ENCODE peak calls at places on chromosomes 7 and 10, in four cellular contexts. G, C, E and Z are unnamed samples.

GRCh38 chr7:55504093-55504859 is 68.0 kb downstream of the VOPP1 start:
- DNase-seq in G (no peak), C (no peak), E (no peak), Z (no peak)

GRCh38 chr7:155618708-155619633 is 25.5 kb upstream of the RBM33 start:
- DNase-seq in G (no peak), C (no peak), E (no peak), Z (peak)

GRCh38 chr7:135690566-135690965 is 28.3 kb downstream of the STMP1 start:
- DNase-seq in G (no peak), C (no peak), E (peak), Z (no peak)

GRCh38 chr10:86688398-86688921 is 20.1 kb downstream of the LDB3 start:
- DNase-seq in G (no peak), C (peak), E (peak), Z (no peak)

GRCh38 chr10:59011972-59012632 is 164.3 kb upstream of the PHYHIPL start:
- DNase-seq in G (no peak), C (no peak), E (no peak), Z (no peak)

GRCh38 chr7:79893991-79894390 is 240.6 kb upstream of the GNAI1 start:
- DNase-seq in G (no peak), C (no peak), E (no peak), Z (no peak)

GRCh38 chr10:87761153-87761552 is 56.9 kb downstream of the ATAD1 start:
- DNase-seq in G (no peak), C (no peak), E (no peak), Z (no peak)

GRCh38 chr7:152462995-152463713 is 27.4 kb upstream of the KMT2C start:
- DNase-seq in G (peak), C (peak), E (no peak), Z (no peak)

DNA sequence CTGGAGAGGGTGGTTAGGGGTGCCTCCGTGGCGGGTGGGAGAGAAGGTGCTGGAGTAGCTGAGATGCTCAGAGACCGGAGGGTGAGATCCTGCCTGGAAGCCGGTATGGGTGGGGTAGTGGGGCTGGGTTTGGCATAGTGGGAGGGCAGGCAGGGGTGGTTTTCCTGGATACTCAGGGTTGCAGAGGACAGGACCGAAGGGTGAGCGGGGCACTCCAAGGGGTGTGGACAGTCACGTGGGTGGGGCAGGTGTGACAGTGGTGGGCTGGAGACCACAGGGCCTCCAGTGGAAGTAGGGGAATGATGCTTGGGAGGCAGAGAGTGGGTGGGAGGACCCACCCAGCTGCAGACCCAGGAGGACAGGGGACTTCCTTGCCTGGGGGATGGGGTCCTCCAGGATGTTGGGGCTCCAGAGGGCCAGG is 1.9 kb downstream of the SCART1 start:
- DNase-seq in G (no peak), C (no peak), E (no peak), Z (no peak)
- H3K4me3 ChIP-seq in G (no peak), C (no peak), E (no peak), Z (no peak)

GRCh38 chr7:24816868-24817267 is 59.6 kb upstream of the GSDME start:
- DNase-seq in G (no peak), C (no peak), E (no peak), Z (no peak)

GRCh38 chr7:24817339-24817738 is 60.1 kb upstream of the GSDME start:
- DNase-seq in G (no peak), C (no peak), E (no peak), Z (no peak)

GRCh38 chr7:24820730-24821044 is 63.4 kb upstream of the GSDME start:
- DNase-seq in G (no peak), C (no peak), E (no peak), Z (no peak)

GRCh38 chr7:24821045-24821853 is 64.0 kb upstream of the GSDME start:
- DNase-seq in G (peak), C (peak), E (peak), Z (peak)

DNA sequence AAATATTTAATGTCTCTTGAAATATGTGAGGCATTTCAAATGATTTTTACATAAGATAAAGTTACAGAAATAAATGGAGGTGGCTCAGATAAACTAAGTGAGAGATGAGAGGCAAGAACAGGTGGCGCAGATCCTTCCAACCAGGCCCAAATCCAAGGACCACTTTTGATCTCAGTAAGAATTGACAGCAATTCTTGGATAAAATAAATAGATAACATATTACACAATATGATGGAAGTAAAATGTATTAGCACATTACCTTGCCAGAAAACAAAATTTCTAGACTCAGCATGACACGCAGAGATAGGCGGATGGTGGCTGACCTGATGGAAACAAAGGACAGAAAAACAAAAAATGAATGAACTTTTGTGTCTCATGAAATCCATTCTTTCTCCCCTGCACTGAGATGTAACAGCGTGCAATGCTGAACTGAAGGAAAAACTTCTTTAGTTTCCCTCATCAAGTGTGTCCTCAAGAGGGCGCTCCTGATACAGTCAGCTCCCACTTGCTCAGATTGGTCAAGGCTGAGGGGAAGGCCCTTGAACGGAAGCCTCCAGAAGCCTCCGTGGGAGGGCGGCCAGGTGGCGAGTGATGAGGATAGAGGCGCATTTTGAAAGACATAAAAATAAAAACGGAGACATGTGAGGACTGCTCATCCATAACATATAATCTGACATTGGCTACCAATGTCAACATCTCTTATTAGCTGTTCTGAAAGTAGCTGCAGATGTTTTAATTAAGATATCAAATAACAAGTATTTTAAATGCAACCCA is 62.8 kb upstream of the GSDME start:
- DNase-seq in G (peak), C (peak), E (peak), Z (peak)
- H3K4me3 ChIP-seq in G (no peak), C (no peak), E (no peak), Z (no peak)

GRCh38 chr7:124992881-124993562 is 63.4 kb upstream of the POT1 start:
- DNase-seq in G (no peak), C (peak), E (peak), Z (no peak)
- H3K4me3 ChIP-seq in G (peak), C (no peak), E (no peak), Z (no peak)

GRCh38 chr7:100019908-100020307 is 4.5 kb downstream of the ZKSCAN1 start:
- DNase-seq in G (no peak), C (no peak), E (no peak), Z (no peak)

GRCh38 chr7:100017875-100018274 is 2.5 kb downstream of the ZKSCAN1 start:
- DNase-seq in G (no peak), C (no peak), E (no peak), Z (no peak)

GRCh38 chr7:100015232-100016208 is at the start of gene ZKSCAN1:
- DNase-seq in G (peak), C (peak), E (peak), Z (peak)

GRCh38 chr7:100016209-100016901 is 959 bp downstream of the ZKSCAN1 start:
- DNase-seq in G (no peak), C (peak), E (peak), Z (no peak)

DNA sequence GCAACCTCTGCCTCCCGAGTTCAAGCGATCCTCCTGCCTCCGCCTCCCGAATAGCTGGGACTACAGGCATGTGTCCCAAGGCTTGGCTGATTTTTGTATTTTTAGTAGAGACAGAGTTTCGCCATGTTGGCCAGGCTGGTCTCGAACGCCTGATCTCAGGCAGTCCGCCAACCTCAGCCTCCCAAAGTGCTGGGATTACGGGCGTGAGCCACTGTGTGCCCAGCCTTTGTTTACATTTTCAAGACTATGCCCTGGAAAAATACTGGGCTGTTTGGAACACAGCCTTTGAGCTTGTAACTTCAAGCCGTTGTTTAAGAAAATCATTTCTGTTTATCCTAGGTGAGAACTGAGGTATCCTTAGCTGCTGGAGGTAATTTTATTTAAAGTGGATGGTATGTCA is 1.9 kb downstream of the ZKSCAN1 start:
- DNase-seq in G (no peak), C (no peak), E (no peak), Z (no peak)
- H3K4me3 ChIP-seq in G (peak), C (no peak), E (no peak), Z (no peak)

DNA sequence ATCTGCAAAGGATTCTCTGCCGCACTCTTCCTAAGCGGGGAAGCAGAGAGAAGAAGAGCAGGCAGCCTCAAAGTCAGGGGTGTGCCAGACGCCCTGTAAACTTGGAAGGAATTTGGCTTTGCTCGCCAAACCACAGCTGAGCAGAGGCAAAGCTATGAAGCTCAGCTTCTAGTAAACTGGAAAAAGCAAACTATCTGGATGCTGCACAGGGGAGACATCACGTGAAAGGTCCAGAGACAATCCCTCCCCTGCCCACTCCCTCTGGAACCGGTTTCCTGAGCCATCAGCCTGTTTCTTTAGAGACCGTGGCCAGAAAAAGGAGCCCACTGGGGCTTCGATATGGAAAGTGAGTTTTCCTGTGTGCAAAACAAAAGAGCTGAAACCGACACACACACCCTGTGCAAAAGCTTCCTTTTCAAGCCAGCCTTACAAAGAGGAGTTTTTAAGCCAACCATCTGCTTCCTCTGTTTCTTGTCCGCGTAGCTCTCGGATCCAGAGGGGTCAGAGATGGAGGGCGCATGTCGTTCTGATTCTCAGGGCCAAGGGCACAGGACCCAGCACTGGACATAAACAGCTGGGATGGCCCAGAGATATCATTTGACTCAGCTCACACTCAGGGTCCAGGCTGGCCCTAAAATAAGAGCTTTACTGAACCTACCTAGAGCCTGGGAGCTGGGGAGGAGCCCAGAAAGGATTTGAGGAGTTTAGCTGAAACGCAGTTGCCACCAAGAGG is 58.2 kb upstream of the DNAAF5 start:
- DNase-seq in G (peak), C (no peak), E (peak), Z (peak)
- H3K4me3 ChIP-seq in G (peak), C (no peak), E (no peak), Z (no peak)

GRCh38 chr10:4243651-4244050 is 458.6 kb upstream of the KLF6 start:
- DNase-seq in G (peak), C (no peak), E (peak), Z (no peak)

GRCh38 chr10:4242561-4243035 is 457.6 kb upstream of the KLF6 start:
- DNase-seq in G (no peak), C (no peak), E (peak), Z (no peak)

GRCh38 chr10:4241724-4242345 is 456.8 kb upstream of the KLF6 start:
- DNase-seq in G (peak), C (no peak), E (peak), Z (no peak)

GRCh38 chr10:4240641-4241197 is 455.7 kb upstream of the KLF6 start:
- DNase-seq in G (no peak), C (no peak), E (peak), Z (no peak)

DNA sequence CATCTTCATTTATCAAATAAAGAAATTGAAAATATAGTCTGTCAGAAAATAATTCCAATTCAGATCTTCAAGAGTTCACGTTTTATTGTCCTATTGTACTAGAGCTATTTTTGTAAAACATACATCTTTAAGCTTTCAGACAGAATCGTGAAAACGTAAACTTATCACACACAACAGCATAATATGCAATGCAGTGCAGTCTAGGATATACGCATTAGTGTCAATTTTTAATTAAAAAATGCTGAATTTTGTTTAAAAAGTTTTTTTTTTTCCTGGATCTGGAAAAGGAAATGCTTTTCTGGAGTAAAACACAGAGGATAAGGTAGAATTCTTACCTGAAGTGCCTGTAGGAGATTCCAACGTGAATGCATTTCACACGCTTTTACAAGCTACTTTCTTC is 458.2 kb upstream of the KLF6 start:
- DNase-seq in G (no peak), C (no peak), E (no peak), Z (no peak)
- H3K4me3 ChIP-seq in G (peak), C (no peak), E (no peak), Z (no peak)

GRCh38 chr7:124761164-124761715 is 4.4 kb downstream of the GPR37 start:
- DNase-seq in G (no peak), C (no peak), E (no peak), Z (no peak)

GRCh38 chr7:124764847-124765400 is 668 bp downstream of the GPR37 start:
- DNase-seq in G (peak), C (no peak), E (peak), Z (no peak)

GRCh38 chr7:124765401-124766352 is at the start of gene GPR37:
- DNase-seq in G (peak), C (peak), E (peak), Z (peak)

GRCh38 chr7:124764071-124764846 is 1.3 kb downstream of the GPR37 start:
- DNase-seq in G (no peak), C (no peak), E (no peak), Z (no peak)

GRCh38 chr7:124762611-124763143 is 2.9 kb downstream of the GPR37 start:
- DNase-seq in G (no peak), C (no peak), E (peak), Z (no peak)
- H3K4me3 ChIP-seq in G (no peak), C (no peak), E (no peak), Z (no peak)